ENCODE peak calls at places on chromosomes 11 and 22, in nine cellular contexts. X is stimulated activated CD4-positive, alpha-beta T cell treated with anti-CD3 and anti-CD28 coated beads, TNF-alpha, amount 100 ng/mL, for 1 hour; F is suprapubic skin; D is brain microvascular endothelial cell; Z is HCT116; E is hypothalamus; H is NCI-H524 treated with DMSO at 0.1 percent for 48 hours; K is HS-27A; I is HTR-8/SVneo. C is an unnamed sample.
A peak's percentile ranks its signal among the peaks of the same experiment; 100 is the strongest.

GRCh38 chr11:16098827-16099226 is 257.5 kb downstream of the SOX6 start:
- DNase-seq in X (no peak), F (no peak), D (no peak), Z (no peak), E (no peak), H (no peak), K (no peak), I (no peak), C (no peak)

GRCh38 chr11:65210748-65211147 is 29.0 kb downstream of the CAPN1 start:
- DNase-seq in X (no peak), F (no peak), D (no peak), Z (no peak), E (no peak), H (no peak), K (no peak), I (no peak), C (no peak)

GRCh38 chr11:3111919-3112690 is 53.0 kb downstream of the OSBPL5 start:
- DNase-seq in X (no peak), F (no peak), D (no peak), Z (no peak), E (no peak), H (no peak), K (no peak), I (no peak), C (no peak)

GRCh38 chr11:128690746-128691091 is 3.2 kb upstream of the FLI1 start:
- DNase-seq in X (no peak), F (no peak), D (no peak), Z (no peak), E (no peak), H (no peak), K (no peak), I (no peak), C (no peak)

GRCh38 chr11:17154409-17155159 is 53.2 kb downstream of the PIK3C2A start:
- DNase-seq in X (no peak), F (no peak), D (no peak), Z (no peak), E (no peak), H (no peak), K (no peak), I (no peak), C (no peak)

GRCh38 chr11:111331711-111332479 is 33.5 kb downstream of the POU2AF3 start:
- DNase-seq in X (no peak), F (no peak), D (no peak), Z (no peak), E (no peak), H (no peak), K (no peak), I (no peak), C (no peak)

GRCh38 chr11:61971177-61972111 is 4.0 kb upstream of the FTH1 start:
- DNase-seq in X (no peak), F (peak; percentile 99), D (peak; percentile 99), Z (peak; percentile 88), E (peak; percentile 92), H (no peak), K (peak; percentile 83), I (peak; percentile 83), C (peak; percentile 97)

GRCh38 chr11:131136476-131136875 is 220.2 kb upstream of the SNX19 start:
- DNase-seq in X (no peak), F (no peak), D (peak; percentile 65), Z (no peak), E (no peak), H (no peak), K (no peak), I (no peak), C (no peak)

GRCh38 chr11:12083380-12083779 is 27.0 kb upstream of the MICAL2 start:
- DNase-seq in X (no peak), F (peak; percentile 17), D (no peak), Z (no peak), E (no peak), H (no peak), K (no peak), I (no peak), C (no peak)

GRCh38 chr22:47190276-47190956 is 428.0 kb downstream of the TBC1D22A start:
- DNase-seq in X (no peak), F (peak; percentile 40), D (no peak), Z (no peak), E (no peak), H (peak; percentile 34), K (no peak), I (no peak), C (no peak)

GRCh38 chr22:30474683-30475424 is 3.0 kb upstream of the SEC14L3 start:
- DNase-seq in X (no peak), F (no peak), D (no peak), Z (no peak), E (no peak), H (no peak), K (no peak), I (no peak), C (no peak)

GRCh38 chr11:15674756-15675155 is 560.0 kb downstream of the INSC start:
- DNase-seq in X (no peak), F (no peak), D (no peak), Z (no peak), E (no peak), H (no peak), K (no peak), I (no peak), C (no peak)

GRCh38 chr22:46517255-46517761 is 20.1 kb downstream of the CELSR1 start:
- DNase-seq in X (no peak), F (peak; percentile 63), D (no peak), Z (no peak), E (no peak), H (no peak), K (no peak), I (no peak), C (no peak)

GRCh38 chr11:45082744-45083543 is 63.5 kb upstream of the PRDM11 start:
- DNase-seq in X (no peak), F (no peak), D (no peak), Z (no peak), E (no peak), H (no peak), K (no peak), I (no peak), C (no peak)

GRCh38 chr22:31272522-31273446 is 19.5 kb downstream of the PIK3IP1 start:
- DNase-seq in X (no peak), F (no peak), D (peak; percentile 50), Z (peak; percentile 32), E (no peak), H (peak; percentile 17), K (no peak), I (peak; percentile 56), C (peak; percentile 52)

GRCh38 chr11:78268516-78269410 is 80.0 kb downstream of the USP35 start:
- DNase-seq in X (no peak), F (no peak), D (no peak), Z (no peak), E (no peak), H (no peak), K (no peak), I (no peak), C (no peak)

GRCh38 chr22:50444663-50445062 is 30.2 kb downstream of the SBF1 start:
- DNase-seq in X (no peak), F (no peak), D (peak; percentile 52), Z (peak; percentile 6), E (no peak), H (no peak), K (peak; percentile 7), I (no peak), C (no peak)

GRCh38 chr11:81237139-81237538 is 1496.5 kb downstream of the FAM181B start:
- DNase-seq in X (no peak), F (no peak), D (peak; percentile 64), Z (no peak), E (no peak), H (peak; percentile 47), K (peak; percentile 8), I (peak; percentile 4), C (no peak)

GRCh38 chr11:1523077-1523476 is 36.5 kb upstream of the MOB2 start:
- DNase-seq in X (no peak), F (no peak), D (no peak), Z (no peak), E (no peak), H (no peak), K (no peak), I (no peak), C (no peak)

GRCh38 chr11:131079036-131079435 is 162.8 kb upstream of the SNX19 start:
- DNase-seq in X (no peak), F (no peak), D (no peak), Z (no peak), E (no peak), H (no peak), K (no peak), I (no peak), C (no peak)